ENCODE peak calls at places on chromosomes 11 and 22, in nine cellular contexts. L is ovary, T is brain microvascular endothelial cell, U is A549, E is endothelial cell, K is GM12865, V is neural crest cell, Y is Calu3, R is AG04450. I is an unnamed sample.
A peak's percentile ranks its signal among the peaks of the same experiment; 100 is the strongest.

GRCh38 chr11:112280268-112281126 is 19.8 kb upstream of the PLET1 start:
- DNase-seq in L (peak; percentile 76), T (peak; percentile 78), U (peak; percentile 79), E (peak; percentile 64), K (peak; percentile 86), V (peak; percentile 61), Y (peak; percentile 59), R (peak; percentile 63), I (peak; percentile 34)

GRCh38 chr11:6481924-6482275 is 599 bp downstream of the TIMM10B start:
- DNase-seq in L (no peak), T (no peak), U (no peak), E (peak; percentile 20), K (no peak), V (no peak), Y (no peak), R (no peak), I (no peak)

GRCh38 chr11:92848578-92848977 is 120.9 kb upstream of the MTNR1B start:
- DNase-seq in L (no peak), T (no peak), U (no peak), E (no peak), K (no peak), V (no peak), Y (no peak), R (no peak), I (no peak)

GRCh38 chr11:64428685-64429084 is 69.7 kb downstream of the RPS6KA4 start:
- DNase-seq in L (no peak), T (no peak), U (no peak), E (no peak), K (no peak), V (no peak), Y (no peak), R (no peak), I (no peak)

GRCh38 chr11:65437436-65438227 is 15.0 kb downstream of the NEAT1 start:
- DNase-seq in L (no peak), T (no peak), U (peak; percentile 41), E (no peak), K (no peak), V (no peak), Y (no peak), R (no peak), I (no peak)

GRCh38 chr22:28857288-28857687 is 26.1 kb upstream of the ZNRF3 start:
- DNase-seq in L (no peak), T (no peak), U (no peak), E (no peak), K (no peak), V (no peak), Y (no peak), R (no peak), I (no peak)

GRCh38 chr22:19872779-19873137 is 18.1 kb upstream of the GNB1L start:
- DNase-seq in L (peak; percentile 15), T (no peak), U (no peak), E (no peak), K (no peak), V (no peak), Y (no peak), R (no peak), I (no peak)

GRCh38 chr11:34512810-34513673 is 552 bp downstream of the ELF5 start:
- DNase-seq in L (no peak), T (peak; percentile 58), U (peak; percentile 74), E (peak; percentile 79), K (peak; percentile 74), V (peak; percentile 66), Y (peak; percentile 79), R (no peak), I (no peak)

GRCh38 chr11:107819361-107820014 is 39.1 kb downstream of the SLC35F2 start:
- DNase-seq in L (no peak), T (peak; percentile 40), U (no peak), E (no peak), K (no peak), V (no peak), Y (no peak), R (no peak), I (no peak)

GRCh38 chr11:2348986-2349385 is 28.1 kb upstream of the CD81 start:
- DNase-seq in L (no peak), T (peak; percentile 13), U (no peak), E (no peak), K (no peak), V (no peak), Y (no peak), R (no peak), I (no peak)

GRCh38 chr11:35864131-35864530 is 79.7 kb upstream of the LDLRAD3 start:
- DNase-seq in L (no peak), T (no peak), U (no peak), E (no peak), K (no peak), V (no peak), Y (no peak), R (no peak), I (no peak)

GRCh38 chr11:27234043-27234668 is 128.9 kb downstream of the CCDC34 start:
- DNase-seq in L (no peak), T (peak; percentile 97), U (peak; percentile 82), E (no peak), K (peak; percentile 93), V (no peak), Y (no peak), R (peak; percentile 61), I (peak; percentile 91)

GRCh38 chr11:117415358-117415896 is 87.8 kb downstream of the CEP164 start:
- DNase-seq in L (no peak), T (no peak), U (no peak), E (no peak), K (no peak), V (no peak), Y (no peak), R (no peak), I (no peak)

DNA sequence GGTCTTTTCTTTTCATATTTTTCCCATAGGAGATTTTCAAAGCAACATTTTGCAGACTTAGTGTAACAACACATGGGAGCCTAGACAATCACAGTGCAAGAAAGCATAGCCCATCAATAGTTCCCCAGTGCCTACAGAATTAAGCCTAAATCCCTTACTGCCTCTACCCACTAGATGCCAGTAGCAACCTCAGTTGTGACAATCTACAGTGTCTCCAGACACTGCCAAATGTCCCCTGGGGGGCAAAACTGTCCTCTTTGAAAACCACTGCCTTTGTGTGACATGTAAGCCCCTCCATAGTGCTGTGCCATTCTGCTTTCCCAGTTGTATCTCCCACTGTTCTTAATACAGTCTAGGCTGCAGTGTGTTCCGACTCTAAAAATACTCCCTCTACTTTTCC is 1329.0 kb downstream of the LRRC4C start:
- DNase-seq in L (no peak), T (no peak), U (no peak), E (peak; percentile 3), K (peak; percentile 8), V (no peak), Y (no peak), R (no peak), I (no peak)
- TF ChIP-seq CTCF in L (no peak), T (no peak), U (no peak), E (no peak), K (peak; percentile 20), V (peak; percentile 48), Y (no peak), R (no peak), I (peak; percentile 58)

DNA sequence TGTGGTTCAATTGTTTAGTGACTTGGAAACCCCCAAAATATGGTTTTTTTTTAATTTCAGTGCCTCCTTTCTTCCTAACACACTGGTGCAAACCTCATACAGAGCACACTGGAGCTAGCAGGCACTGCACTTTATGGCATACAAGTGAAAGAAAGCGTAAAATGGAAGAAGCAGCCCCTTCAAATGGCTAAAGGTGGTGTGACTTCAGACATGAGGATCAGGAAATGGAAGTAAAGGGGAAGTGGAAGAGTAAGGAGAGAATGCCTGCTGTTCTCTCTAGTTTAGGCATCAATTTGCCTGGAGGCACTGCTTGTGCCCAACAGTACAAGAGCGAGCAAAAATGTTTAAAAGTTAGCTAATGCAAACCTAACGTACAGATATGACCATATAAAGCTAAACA is 5.7 kb downstream of the RSF1 start:
- DNase-seq in L (no peak), T (no peak), U (no peak), E (no peak), K (no peak), V (no peak), Y (no peak), R (no peak), I (no peak)
- TF ChIP-seq CTCF in L (no peak), T (no peak), U (no peak), E (no peak), K (no peak), V (no peak), Y (no peak), R (no peak), I (no peak)

DNA sequence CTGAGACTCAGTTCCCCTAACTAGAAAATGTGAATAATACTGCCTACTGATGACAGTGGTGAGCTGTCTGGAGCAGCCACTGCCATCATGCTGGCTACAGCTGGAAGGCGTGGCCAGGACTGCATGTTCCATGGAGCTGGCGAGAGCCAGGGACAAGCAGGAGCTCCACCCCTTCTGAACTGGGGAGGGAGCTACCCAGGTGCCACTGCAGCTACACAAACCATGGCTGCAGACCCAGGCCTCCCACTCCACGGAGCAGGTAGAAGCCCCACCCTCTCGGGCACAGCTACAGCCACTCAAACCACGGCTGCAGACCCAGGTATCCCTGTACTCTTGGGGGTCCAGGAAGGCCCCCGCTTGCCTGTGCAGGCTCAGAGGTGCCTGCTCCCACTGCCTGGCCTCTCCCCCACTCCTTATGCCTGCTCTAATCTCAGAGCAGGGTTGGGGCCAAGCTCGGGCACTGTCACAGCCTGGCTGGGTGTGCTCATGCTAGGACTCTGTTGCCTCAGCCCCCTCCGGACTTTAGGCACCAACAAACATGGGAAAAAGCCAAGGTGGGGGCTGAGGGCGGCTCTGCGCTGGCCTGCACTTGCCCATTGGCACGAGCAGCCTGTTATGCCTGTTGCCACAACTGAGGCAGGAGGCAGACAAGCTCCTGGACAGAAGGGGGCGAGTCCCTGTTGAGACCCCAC is 51.7 kb downstream of the RAB30 start:
- DNase-seq in L (no peak), T (no peak), U (no peak), E (no peak), K (no peak), V (no peak), Y (no peak), R (no peak), I (no peak)
- TF ChIP-seq CTCF in L (no peak), T (no peak), U (no peak), E (no peak), K (no peak), V (no peak), Y (no peak), R (no peak), I (no peak)

GRCh38 chr11:75351541-75352416 is at the start of gene ARRB1:
- DNase-seq in L (peak; percentile 78), T (peak; percentile 6), U (peak; percentile 30), E (peak; percentile 64), K (peak; percentile 49), V (peak; percentile 51), Y (peak; percentile 71), R (no peak), I (no peak)
- TF ChIP-seq CTCF in L (no peak), T (peak; percentile 32), U (no peak), E (no peak), K (no peak), V (no peak), Y (no peak), R (peak; percentile 6), I (no peak)

DNA sequence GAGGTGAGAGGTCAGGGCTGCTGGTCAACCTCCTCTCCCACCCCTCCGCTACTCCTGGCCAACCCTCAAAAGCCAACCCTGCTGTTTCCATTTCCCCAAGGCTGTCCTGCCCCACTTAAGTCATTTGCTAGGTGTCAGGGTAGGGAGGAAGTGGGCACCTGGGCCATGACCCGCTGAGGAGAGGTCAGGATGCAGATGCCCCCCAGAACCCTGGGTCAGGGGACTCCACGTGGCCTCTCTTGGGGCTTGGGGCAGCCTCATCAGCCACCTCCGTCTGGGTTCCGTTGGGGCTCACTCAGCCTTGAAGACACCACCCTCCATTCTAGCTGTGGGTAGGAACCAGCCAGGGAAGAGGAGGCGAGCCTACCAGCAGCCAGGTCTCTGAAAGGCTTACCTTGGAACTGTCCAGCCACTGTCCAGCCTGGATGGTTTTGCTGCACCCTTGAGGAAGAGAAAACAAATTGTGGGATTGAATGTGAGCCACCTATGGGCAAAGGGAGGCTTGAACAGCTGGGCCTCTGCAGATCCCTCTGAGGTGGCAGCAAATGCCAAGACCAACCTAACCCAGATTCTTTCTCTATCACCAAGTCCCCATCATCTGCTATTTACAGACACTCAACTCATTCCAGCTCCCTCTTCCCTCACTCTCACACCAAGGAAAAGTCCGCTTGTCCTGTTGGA is 2.5 kb downstream of the APOL4 start:
- DNase-seq in L (no peak), T (no peak), U (no peak), E (no peak), K (no peak), V (no peak), Y (no peak), R (no peak), I (no peak)
- TF ChIP-seq CTCF in L (no peak), T (no peak), U (no peak), E (no peak), K (no peak), V (no peak), Y (no peak), R (no peak), I (no peak)